ENCODE peak calls at places on chromosomes 12 and 14, in six cellular contexts. V, U, S, H, P and M are unnamed samples.
A peak's percentile ranks its signal among the peaks of the same experiment; 100 is the strongest.

GRCh38 chr14:61584258-61584657 is 111.1 kb upstream of the HIF1A start:
- DNase-seq in V (no peak), U (no peak), S (no peak), H (no peak), P (no peak), M (no peak)

GRCh38 chr14:80973918-80974317 is 18.5 kb downstream of the TSHR start:
- DNase-seq in V (no peak), U (no peak), S (no peak), H (no peak), P (no peak), M (no peak)

GRCh38 chr12:70719672-70720420 is 82.6 kb upstream of the PTPRB start:
- DNase-seq in V (no peak), U (peak; percentile 78), S (peak; percentile 50), H (no peak), P (no peak), M (peak; percentile 79)

GRCh38 chr14:100031506-100032281 is 33.5 kb upstream of the EVL start:
- DNase-seq in V (peak; percentile 67), U (peak; percentile 87), S (no peak), H (no peak), P (no peak), M (no peak)

GRCh38 chr14:80491131-80491530 is 279.8 kb upstream of the DIO2 start:
- DNase-seq in V (no peak), U (peak; percentile 53), S (no peak), H (no peak), P (no peak), M (no peak)

GRCh38 chr12:86212970-86213369 is 43.2 kb downstream of the MGAT4C start:
- DNase-seq in V (no peak), U (no peak), S (no peak), H (no peak), P (no peak), M (no peak)

GRCh38 chr12:117339104-117339503 is 22.3 kb downstream of the NOS1 start:
- DNase-seq in V (no peak), U (no peak), S (no peak), H (no peak), P (no peak), M (peak; percentile 6)

GRCh38 chr12:102484017-102484731 is 3.8 kb upstream of the IGF1 start:
- DNase-seq in V (peak; percentile 56), U (peak; percentile 76), S (peak; percentile 50), H (peak; percentile 11), P (peak; percentile 52), M (no peak)

GRCh38 chr14:94971750-94972149 is 185.6 kb downstream of the DICER1 start:
- DNase-seq in V (no peak), U (no peak), S (no peak), H (no peak), P (peak; percentile 44), M (no peak)

GRCh38 chr12:54936736-54937135 is 47.8 kb downstream of the TESPA1 start:
- DNase-seq in V (no peak), U (no peak), S (no peak), H (no peak), P (no peak), M (no peak)

GRCh38 chr14:88981948-88982347 is 157.5 kb downstream of the TTC8 start:
- DNase-seq in V (no peak), U (no peak), S (no peak), H (no peak), P (no peak), M (no peak)

GRCh38 chr14:105136401-105137322 is 31.9 kb downstream of the JAG2 start:
- DNase-seq in V (no peak), U (no peak), S (no peak), H (no peak), P (no peak), M (peak; percentile 57)